ENCODE peak calls at places on chromosomes 3 and 15, in nine cellular contexts. P is right atrium auricular region, T is WTC11, G is stomach, J is A549, F is suprapubic skin, U is left ventricle myocardium inferior, K is progenitor cell of endocrine pancreas, A is cardiac muscle cell. M is an unnamed sample.

GRCh38 chr15:64163662-64164362 is 990 bp upstream of the PPIB start:
- DNase-seq in J (no peak), F (no peak), P (no peak), A (no peak), G (peak), U (no peak), T (no peak), K (no peak), M (no peak)

GRCh38 chr3:101603184-101603583 is 29.2 kb downstream of the PCNP start:
- DNase-seq in G (no peak), F (no peak), T (no peak), U (no peak), P (no peak), A (no peak), J (no peak), K (no peak), M (no peak)

GRCh38 chr3:152773633-152774032 is 61.3 kb upstream of the P2RY1 start:
- DNase-seq in K (no peak), T (no peak), P (no peak), J (no peak), U (no peak), G (no peak), F (no peak), A (no peak), M (no peak)

GRCh38 chr3:186633481-186633880 is 6.7 kb upstream of the FETUB start:
- DNase-seq in F (no peak), J (no peak), A (no peak), K (no peak), T (no peak), G (no peak), U (no peak), P (no peak), M (no peak)

GRCh38 chr15:76185716-76186115 is 125.6 kb downstream of the ETFA start:
- DNase-seq in A (peak), U (no peak), T (peak), G (peak), K (no peak), J (peak), P (no peak), F (no peak), M (no peak)

GRCh38 chr15:63405683-63406456 is 24.2 kb upstream of the CA12 start:
- DNase-seq in T (no peak), P (peak), J (no peak), F (no peak), U (no peak), G (no peak), K (no peak), A (no peak), M (no peak)

GRCh38 chr3:196298521-196298920 is 11.0 kb upstream of the PCYT1A start:
- DNase-seq in P (no peak), A (no peak), G (no peak), J (no peak), K (no peak), U (no peak), F (no peak), T (no peak), M (no peak)

GRCh38 chr15:73374599-73374998 is 5.8 kb upstream of the HCN4 start:
- DNase-seq in F (no peak), A (peak), P (peak), U (peak), J (no peak), T (no peak), G (no peak), K (no peak), M (no peak)

GRCh38 chr3:36796896-36797295 is 32.5 kb upstream of the DCLK3 start:
- DNase-seq in F (no peak), K (no peak), P (no peak), G (no peak), T (no peak), J (peak), A (no peak), U (no peak), M (no peak)

GRCh38 chr3:157905885-157906284 is 200.3 kb downstream of the SHOX2 start:
- DNase-seq in P (no peak), G (no peak), K (no peak), F (no peak), J (no peak), T (no peak), U (no peak), A (no peak), M (no peak)

DNA sequence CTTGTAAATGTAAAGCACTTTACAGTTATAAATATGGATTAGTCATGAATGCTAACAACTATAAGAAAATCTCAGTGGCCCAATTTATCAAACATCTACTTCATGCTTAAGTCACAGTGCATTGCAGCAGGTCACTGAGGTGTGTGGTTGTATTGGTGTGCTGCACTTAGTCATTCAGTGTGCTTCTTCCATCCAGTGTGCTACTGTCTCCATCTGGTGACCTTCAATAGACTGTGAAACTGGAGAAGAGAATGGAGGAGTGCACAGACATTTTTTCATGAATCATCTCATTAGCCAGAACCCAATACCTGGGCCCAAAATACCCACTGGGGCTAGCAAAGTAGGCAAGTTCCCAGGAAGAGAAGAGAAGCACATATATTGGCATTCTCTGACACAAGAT is 199.6 kb downstream of the SHOX2 start:
- DNase-seq in G (no peak), A (no peak), K (no peak), P (no peak), T (no peak), J (peak), F (no peak), U (no peak), M (no peak)
- TF ChIP-seq CTCF in G (no peak), A (peak), K (no peak), P (no peak), T (no peak), J (no peak), F (no peak), U (no peak), M (peak)

GRCh38 chr3:124986153-124987143 is 51.9 kb upstream of the MUC13 start:
- DNase-seq in A (no peak), K (no peak), P (no peak), U (no peak), J (peak), G (no peak), F (no peak), T (peak), M (no peak)

GRCh38 chr3:124997303-124998246 is 58.2 kb downstream of the HEG1 start:
- DNase-seq in P (no peak), A (no peak), F (no peak), G (no peak), T (no peak), U (no peak), K (no peak), J (no peak), M (no peak)

GRCh38 chr3:124993462-124993861 is 58.9 kb upstream of the MUC13 start:
- DNase-seq in P (peak), J (no peak), A (no peak), G (no peak), F (no peak), U (peak), T (no peak), K (no peak), M (no peak)

GRCh38 chr3:124995460-124995994 is 60.3 kb downstream of the HEG1 start:
- DNase-seq in T (peak), U (peak), K (peak), J (peak), F (no peak), A (peak), P (peak), G (peak), M (no peak)

DNA sequence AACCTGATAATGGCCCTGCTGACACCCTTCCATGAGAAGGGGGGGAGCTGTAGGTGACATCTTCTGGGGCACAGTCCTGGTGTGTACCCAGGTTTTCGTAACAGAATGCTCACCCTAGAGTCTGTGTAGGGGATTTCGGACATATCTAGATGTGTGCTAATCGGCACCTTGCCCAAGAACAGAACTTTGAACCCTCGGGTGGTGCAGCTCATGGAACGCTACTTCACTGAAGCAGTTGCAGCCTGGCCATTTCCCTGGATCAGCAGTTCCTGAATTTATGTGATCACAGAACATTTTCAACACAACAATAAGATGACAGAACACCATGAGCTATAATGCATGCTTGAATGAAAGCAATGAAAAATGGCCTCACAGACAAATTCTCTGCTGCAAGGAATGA is 57.5 kb upstream of the MUC13 start:
- DNase-seq in G (no peak), A (no peak), T (no peak), J (no peak), F (no peak), K (no peak), P (no peak), U (no peak), M (no peak)
- TF ChIP-seq CTCF in G (no peak), A (no peak), T (no peak), J (no peak), F (no peak), K (no peak), P (no peak), U (no peak), M (no peak)

GRCh38 chr15:91855684-91856553 is 2.4 kb downstream of the SLCO3A1 start:
- DNase-seq in J (peak), A (peak), T (peak), G (peak), K (peak), U (no peak), F (no peak), P (no peak), M (peak)
- TF ChIP-seq CTCF in J (peak), A (no peak), T (peak), G (peak), K (peak), U (peak), F (peak), P (peak), M (peak)

DNA sequence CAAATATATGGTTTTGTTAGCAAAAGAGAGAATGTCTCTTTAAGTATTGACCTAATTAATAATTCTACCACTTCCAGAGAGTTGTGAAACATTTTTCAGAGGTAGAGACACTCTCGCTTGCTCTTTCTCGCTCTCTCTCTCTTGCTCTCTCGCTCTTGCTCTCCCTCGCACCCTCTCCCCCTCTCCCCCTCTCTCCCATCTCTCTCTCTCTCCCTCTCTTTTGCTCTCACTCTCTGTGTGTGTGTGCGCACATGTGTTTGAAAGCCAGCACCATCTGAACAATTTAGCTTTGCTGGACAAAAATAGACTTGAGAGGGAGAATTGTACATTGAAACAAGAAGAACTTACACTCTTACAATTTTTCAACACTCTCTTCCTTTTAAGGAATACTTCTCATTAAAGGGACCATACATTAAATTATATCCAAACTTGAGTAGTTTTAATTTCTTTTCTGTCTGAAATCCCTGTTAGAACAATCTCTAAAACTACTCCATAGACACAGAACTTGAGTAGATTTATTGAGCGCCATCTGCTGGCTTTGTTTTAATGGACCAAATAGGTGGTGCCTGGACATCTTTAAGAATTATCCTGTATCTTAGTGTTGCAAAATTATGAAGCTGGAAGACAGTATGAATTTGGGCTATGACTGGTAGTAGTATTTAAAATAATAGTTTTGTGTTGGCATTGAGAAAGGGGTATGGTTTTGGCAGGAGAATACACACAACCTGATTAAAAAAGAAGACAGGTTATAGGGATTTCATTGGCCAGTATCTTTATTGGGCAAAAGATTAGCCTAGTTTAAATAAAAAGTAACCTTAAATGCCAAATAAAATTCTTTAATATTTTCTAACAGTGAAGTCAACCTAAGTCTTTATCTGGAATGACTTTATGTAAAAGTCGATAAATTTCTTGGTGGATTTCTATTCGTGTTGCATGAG is 124.6 kb downstream of the AKAP13 start:
- DNase-seq in A (peak), K (no peak), G (peak), F (no peak), J (peak), T (no peak), P (peak), U (no peak), M (no peak)
- TF ChIP-seq CTCF in A (peak), K (peak), G (peak), F (peak), J (peak), T (peak), P (peak), U (peak), M (peak)

GRCh38 chr3:163043074-163043473 is 1546.5 kb downstream of the OTOL1 start:
- DNase-seq in U (no peak), F (no peak), K (no peak), T (peak), A (no peak), P (no peak), G (no peak), J (peak), M (no peak)
- TF ChIP-seq CTCF in U (peak), F (no peak), K (no peak), T (no peak), A (peak), P (no peak), G (no peak), J (no peak), M (peak)

DNA sequence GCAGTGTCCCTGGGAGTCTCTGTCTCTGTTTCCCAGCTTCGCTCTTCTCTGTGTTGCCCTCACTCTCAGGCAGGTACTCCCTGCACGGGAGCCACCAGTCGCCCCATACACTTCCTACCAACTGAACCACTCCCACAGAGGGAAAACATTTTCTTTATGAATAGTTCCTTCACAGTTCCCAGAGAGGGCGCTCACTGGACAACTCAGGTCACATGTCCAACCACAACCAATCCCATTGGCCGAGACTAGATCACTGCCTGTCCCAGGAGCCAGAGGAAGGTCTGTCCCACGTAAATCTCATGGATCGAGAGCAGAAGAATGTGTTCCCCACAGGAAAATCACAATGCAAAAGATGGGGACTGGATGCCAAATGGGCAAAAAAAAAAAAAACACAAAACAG is 26.1 kb downstream of the GRK7 start:
- DNase-seq in U (no peak), P (no peak), J (peak), G (no peak), A (no peak), F (peak), T (peak), K (no peak), M (no peak)
- TF ChIP-seq CTCF in U (no peak), P (no peak), J (no peak), G (no peak), A (no peak), F (no peak), T (no peak), K (no peak), M (no peak)

GRCh38 chr15:70758790-70759462 is 4.4 kb downstream of the UACA start:
- DNase-seq in J (no peak), P (no peak), U (no peak), G (no peak), F (no peak), T (no peak), A (peak), K (no peak), M (no peak)

GRCh38 chr15:70752142-70752754 is 11.1 kb downstream of the UACA start:
- DNase-seq in J (no peak), U (peak), K (no peak), G (no peak), F (no peak), P (peak), A (no peak), T (no peak), M (no peak)

GRCh38 chr15:70753101-70753829 is 10.1 kb downstream of the UACA start:
- DNase-seq in G (no peak), P (no peak), T (no peak), K (no peak), J (no peak), F (no peak), U (no peak), A (no peak), M (no peak)

GRCh38 chr15:70757627-70758026 is 5.7 kb downstream of the UACA start:
- DNase-seq in J (no peak), K (no peak), P (no peak), F (no peak), G (no peak), T (no peak), U (no peak), A (peak), M (no peak)

DNA sequence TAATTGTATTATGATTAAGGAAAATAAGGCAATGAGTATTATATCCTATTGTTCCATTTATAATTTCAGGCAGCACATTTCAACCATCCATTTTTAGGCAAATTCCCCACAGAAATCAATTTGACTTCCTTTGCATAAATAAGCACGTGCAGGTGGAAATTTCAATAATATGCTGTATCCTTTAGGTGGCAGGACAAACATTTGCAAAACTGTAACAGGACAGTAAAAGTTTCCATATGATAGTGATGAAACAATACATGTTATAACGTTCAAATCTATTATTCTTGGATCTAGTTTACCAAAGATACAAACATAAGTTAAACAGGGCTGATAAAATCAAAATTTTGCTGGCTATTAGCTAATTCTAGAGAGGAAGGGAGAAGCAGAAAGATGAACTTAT is 8.5 kb downstream of the UACA start:
- DNase-seq in F (no peak), G (no peak), K (no peak), P (no peak), U (no peak), J (no peak), T (no peak), A (no peak), M (no peak)
- TF ChIP-seq CTCF in F (no peak), G (no peak), K (no peak), P (no peak), U (no peak), J (peak), T (no peak), A (no peak), M (peak)

GRCh38 chr3:150564243-150564642 is 17.7 kb downstream of the EIF2A start:
- DNase-seq in K (no peak), P (no peak), A (no peak), U (no peak), T (no peak), F (no peak), G (no peak), J (no peak), M (no peak)

DNA sequence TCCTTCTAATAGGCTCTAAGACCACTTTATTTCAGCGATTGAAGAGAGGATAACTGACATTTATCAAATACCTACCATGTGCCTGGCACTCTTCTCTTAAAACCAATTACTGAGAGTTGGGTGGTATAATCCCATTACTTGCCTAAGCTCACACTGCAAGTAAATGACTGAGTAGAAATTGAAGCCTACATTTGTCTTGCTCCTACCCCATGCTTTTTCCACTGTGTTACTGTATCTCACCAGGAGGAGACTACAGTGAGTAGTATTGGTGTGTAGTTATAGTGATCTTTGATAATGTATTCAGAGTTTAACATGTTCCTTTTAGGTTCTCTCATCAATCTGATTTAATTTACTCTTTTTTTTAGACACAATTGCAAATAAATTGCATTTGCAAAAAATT is 20.7 kb downstream of the EIF2A start:
- DNase-seq in A (no peak), J (no peak), F (no peak), K (no peak), U (no peak), P (no peak), T (no peak), G (no peak), M (no peak)
- TF ChIP-seq CTCF in A (no peak), J (no peak), F (no peak), K (no peak), U (no peak), P (no peak), T (no peak), G (no peak), M (no peak)

DNA sequence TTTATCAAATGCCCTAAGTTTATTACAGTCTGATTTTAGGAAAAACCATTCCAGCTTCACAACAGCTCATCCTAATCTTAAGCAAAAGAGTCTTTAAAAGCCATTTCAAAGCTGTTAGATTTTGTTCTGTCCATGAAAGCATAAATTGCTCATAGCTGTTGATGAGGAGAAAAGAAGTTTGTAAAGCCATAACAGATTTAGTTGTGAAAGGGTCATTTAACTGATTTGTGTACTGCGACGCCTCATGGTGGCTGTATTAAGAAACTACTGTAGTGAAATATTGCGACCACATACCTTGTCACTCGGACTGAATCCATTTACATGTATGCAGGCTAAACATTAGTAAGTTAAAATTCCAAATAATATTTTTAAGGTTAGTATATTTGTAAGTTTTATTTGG is 20.9 kb downstream of the BBX start:
- DNase-seq in F (no peak), G (no peak), A (peak), J (peak), K (no peak), U (no peak), P (no peak), T (no peak), M (no peak)
- TF ChIP-seq CTCF in F (no peak), G (peak), A (peak), J (peak), K (peak), U (peak), P (peak), T (no peak), M (peak)

M was measured in osteocyte.